ENCODE peak calls at places on chromosome X, in ten cellular contexts. V is nucleus accumbens; G is naive thymus-derived CD4-positive, alpha-beta T cell; H is bronchial epithelial cell; A is esophagus squamous epithelium; J is stimulated activated CD8-positive, alpha-beta memory T cell treated with anti-CD3 and anti-CD28 coated beads, Interleukin-15, amount 100 ng/mL, for 4 hours; O is non-pigmented ciliary epithelial cell; Y is AG08395; N is NCI-H1436; C is HTR-8/SVneo. E is an unnamed sample.
A peak's percentile ranks its signal among the peaks of the same experiment; 100 is the strongest.

GRCh38 chrX:152635941-152636340 is 1.8 kb upstream of the GABRQ start:
- DNase-seq in V (no peak), G (no peak), H (peak; percentile 48), A (no peak), J (no peak), O (no peak), Y (peak; percentile 55), N (peak; percentile 64), C (peak; percentile 11), E (peak; percentile 6)

GRCh38 chrX:129808829-129809745 is 29.3 kb downstream of the SASH3 start:
- DNase-seq in V (no peak), G (no peak), H (peak; percentile 5), A (no peak), J (no peak), O (no peak), Y (no peak), N (no peak), C (no peak), E (no peak)

GRCh38 chrX:68841251-68842049 is 12.6 kb downstream of the EFNB1 start:
- DNase-seq in V (no peak), G (no peak), H (no peak), A (no peak), J (no peak), O (no peak), Y (no peak), N (peak; percentile 38), C (no peak), E (no peak)

GRCh38 chrX:83916525-83916924 is 55.6 kb downstream of the CYLC1 start:
- DNase-seq in V (no peak), G (no peak), H (peak; percentile 6), A (no peak), J (no peak), O (no peak), Y (peak; percentile 2), N (peak; percentile 9), C (no peak), E (no peak)

GRCh38 chrX:50736651-50737050 is 77.3 kb downstream of the SHROOM4 start:
- DNase-seq in V (no peak), G (no peak), H (no peak), A (no peak), J (no peak), O (no peak), Y (no peak), N (no peak), C (no peak), E (no peak)

GRCh38 chrX:45806410-45807121 is 605.9 kb upstream of the DIPK2B start:
- DNase-seq in V (no peak), G (peak; percentile 59), H (peak; percentile 37), A (no peak), J (peak; percentile 19), O (no peak), Y (peak; percentile 46), N (no peak), C (no peak), E (no peak)

GRCh38 chrX:137574102-137574783 is 8.3 kb downstream of the ZIC3 start:
- DNase-seq in V (no peak), G (no peak), H (no peak), A (no peak), J (no peak), O (no peak), Y (no peak), N (no peak), C (no peak), E (no peak)

GRCh38 chrX:120840826-120841225 is 34.8 kb downstream of the CT47B1 start:
- DNase-seq in V (no peak), G (no peak), H (peak; percentile 40), A (no peak), J (no peak), O (peak; percentile 44), Y (peak; percentile 65), N (no peak), C (no peak), E (no peak)

GRCh38 chrX:2549874-2550273 is 49.1 kb upstream of the DHRSX start:
- DNase-seq in V (no peak), G (no peak), H (no peak), A (no peak), J (no peak), O (no peak), Y (no peak), N (peak; percentile 69), C (no peak), E (peak; percentile 47)

GRCh38 chrX:137427813-137428212 is 138.1 kb upstream of the ZIC3 start:
- DNase-seq in V (no peak), G (no peak), H (no peak), A (no peak), J (no peak), O (no peak), Y (peak; percentile 21), N (no peak), C (no peak), E (no peak)

GRCh38 chrX:56068274-56068758 is 163.8 kb upstream of the KLF8 start:
- DNase-seq in V (no peak), G (peak; percentile 2), H (peak; percentile 3), A (no peak), J (no peak), O (no peak), Y (no peak), N (no peak), C (no peak), E (no peak)

GRCh38 chrX:74015379-74016019 is 288.5 kb upstream of the ZCCHC13 start:
- DNase-seq in V (peak; percentile 51), G (peak; percentile 81), H (peak; percentile 49), A (peak; percentile 0), J (peak; percentile 3), O (no peak), Y (peak; percentile 79), N (peak; percentile 78), C (peak; percentile 77), E (peak; percentile 20)

GRCh38 chrX:46840946-46841740 is 4.3 kb downstream of the RP2 start:
- DNase-seq in V (peak; percentile 43), G (no peak), H (peak; percentile 54), A (no peak), J (no peak), O (no peak), Y (no peak), N (no peak), C (no peak), E (no peak)

GRCh38 chrX:18931972-18932371 is 51.9 kb downstream of the PHKA2 start:
- DNase-seq in V (no peak), G (no peak), H (peak; percentile 7), A (no peak), J (no peak), O (no peak), Y (peak; percentile 10), N (no peak), C (no peak), E (no peak)

GRCh38 chrX:96834137-96834536 is 49.6 kb upstream of the RPA4 start:
- DNase-seq in V (no peak), G (no peak), H (no peak), A (no peak), J (no peak), O (no peak), Y (no peak), N (no peak), C (no peak), E (no peak)

GRCh38 chrX:69150294-69150960 is 14.8 kb downstream of the PJA1 start:
- DNase-seq in V (no peak), G (no peak), H (peak; percentile 92), A (no peak), J (no peak), O (no peak), Y (no peak), N (no peak), C (no peak), E (no peak)

GRCh38 chrX:101417981-101418841 is 10.2 kb downstream of the HNRNPH2 start:
- DNase-seq in V (peak; percentile 54), G (no peak), H (no peak), A (no peak), J (no peak), O (no peak), Y (peak; percentile 25), N (peak; percentile 32), C (no peak), E (no peak)

GRCh38 chrX:153608376-153608775 is 9.4 kb upstream of the CCNQ start:
- DNase-seq in V (no peak), G (no peak), H (no peak), A (no peak), J (no peak), O (no peak), Y (no peak), N (no peak), C (no peak), E (no peak)

GRCh38 chrX:623599-624323 is 6.8 kb upstream of the SHOX start:
- DNase-seq in V (no peak), G (no peak), H (no peak), A (no peak), J (no peak), O (no peak), Y (no peak), N (no peak), C (no peak), E (no peak)

GRCh38 chrX:45324941-45325340 is 124.3 kb upstream of the DIPK2B start:
- DNase-seq in V (no peak), G (no peak), H (no peak), A (no peak), J (no peak), O (peak; percentile 55), Y (no peak), N (no peak), C (no peak), E (no peak)

GRCh38 chrX:53093177-53093655 is 726 bp upstream of the KANTR start:
- DNase-seq in V (peak; percentile 42), G (peak; percentile 63), H (peak; percentile 48), A (no peak), J (peak; percentile 43), O (no peak), Y (peak; percentile 61), N (peak; percentile 85), C (peak; percentile 36), E (peak; percentile 55)

GRCh38 chrX:125205918-125206665 is 113.6 kb upstream of the TEX13C start:
- DNase-seq in V (no peak), G (no peak), H (peak; percentile 0), A (no peak), J (no peak), O (no peak), Y (no peak), N (no peak), C (no peak), E (peak; percentile 69)

GRCh38 chrX:132470830-132471229 is 18.0 kb downstream of the MBNL3 start:
- DNase-seq in V (no peak), G (no peak), H (no peak), A (no peak), J (no peak), O (no peak), Y (no peak), N (no peak), C (no peak), E (no peak)

GRCh38 chrX:15663439-15663838 is 1.2 kb downstream of the CLTRN start:
- DNase-seq in V (no peak), G (no peak), H (peak; percentile 83), A (no peak), J (no peak), O (no peak), Y (no peak), N (no peak), C (no peak), E (no peak)

GRCh38 chrX:43333543-43333942 is 322.6 kb upstream of the MAOA start:
- DNase-seq in V (no peak), G (no peak), H (peak; percentile 18), A (no peak), J (no peak), O (no peak), Y (no peak), N (no peak), C (no peak), E (no peak)

GRCh38 chrX:151699746-151700145 is 4.5 kb downstream of the PRRG3 start:
- DNase-seq in V (no peak), G (no peak), H (no peak), A (no peak), J (no peak), O (no peak), Y (no peak), N (no peak), C (no peak), E (no peak)

GRCh38 chrX:27555514-27555913 is 34.6 kb upstream of the DCAF8L2 start:
- DNase-seq in V (no peak), G (no peak), H (peak; percentile 14), A (no peak), J (no peak), O (no peak), Y (no peak), N (no peak), C (peak; percentile 30), E (peak; percentile 0)

GRCh38 chrX:151419748-151420147 is 22.7 kb downstream of the VMA21 start:
- DNase-seq in V (no peak), G (no peak), H (no peak), A (no peak), J (no peak), O (no peak), Y (no peak), N (no peak), C (no peak), E (no peak)